ENCODE peak calls at places on chromosomes 12 and 14, in nine cellular contexts. One of them, this sample, is unnamed.

GRCh38 chr14:88005978-88006851 is 1.3 kb downstream of the GPR65 start:
- DNase-seq in A673: no peak
- DNase-seq in fibroblast of lung: peak
- DNase-seq in lower lobe of right lung: peak
- DNase-seq in cardiac muscle cell: no peak
- DNase-seq in astrocyte of the cerebellum: no peak
- DNase-seq in brain microvascular endothelial cell: no peak
- DNase-seq in cardiac fibroblast: no peak
- DNase-seq in fibroblast of villous mesenchyme: no peak
- DNase-seq in this sample: no peak

GRCh38 chr12:124273630-124274029 is 21.3 kb upstream of the RFLNA start:
- DNase-seq in fibroblast of villous mesenchyme: no peak
- DNase-seq in brain microvascular endothelial cell: peak
- DNase-seq in astrocyte of the cerebellum: no peak
- DNase-seq in A673: peak
- DNase-seq in cardiac fibroblast: peak
- DNase-seq in fibroblast of lung: peak
- DNase-seq in cardiac muscle cell: peak
- DNase-seq in lower lobe of right lung: no peak
- DNase-seq in this sample: peak

GRCh38 chr14:78029471-78030372 is 140.5 kb upstream of the NRXN3 start:
- DNase-seq in astrocyte of the cerebellum: no peak
- DNase-seq in fibroblast of villous mesenchyme: no peak
- DNase-seq in lower lobe of right lung: no peak
- DNase-seq in cardiac fibroblast: no peak
- DNase-seq in cardiac muscle cell: peak
- DNase-seq in A673: peak
- DNase-seq in brain microvascular endothelial cell: no peak
- DNase-seq in fibroblast of lung: no peak
- DNase-seq in this sample: no peak

GRCh38 chr12:108773798-108774788 is 42.8 kb upstream of the CORO1C start:
- DNase-seq in A673: peak
- DNase-seq in fibroblast of villous mesenchyme: peak
- DNase-seq in astrocyte of the cerebellum: peak
- DNase-seq in brain microvascular endothelial cell: peak
- DNase-seq in cardiac fibroblast: peak
- DNase-seq in lower lobe of right lung: peak
- DNase-seq in cardiac muscle cell: peak
- DNase-seq in fibroblast of lung: peak
- DNase-seq in this sample: peak

GRCh38 chr12:60070541-60070940 is 474.7 kb downstream of the SLC16A7 start:
- DNase-seq in brain microvascular endothelial cell: no peak
- DNase-seq in A673: no peak
- DNase-seq in lower lobe of right lung: no peak
- DNase-seq in cardiac muscle cell: no peak
- DNase-seq in cardiac fibroblast: no peak
- DNase-seq in fibroblast of lung: peak
- DNase-seq in astrocyte of the cerebellum: no peak
- DNase-seq in fibroblast of villous mesenchyme: no peak
- DNase-seq in this sample: no peak

GRCh38 chr14:93402951-93403350 is 27.8 kb upstream of the UNC79 start:
- DNase-seq in fibroblast of lung: no peak
- DNase-seq in A673: no peak
- DNase-seq in lower lobe of right lung: no peak
- DNase-seq in astrocyte of the cerebellum: no peak
- DNase-seq in cardiac fibroblast: no peak
- DNase-seq in cardiac muscle cell: no peak
- DNase-seq in brain microvascular endothelial cell: no peak
- DNase-seq in fibroblast of villous mesenchyme: no peak
- DNase-seq in this sample: no peak

GRCh38 chr14:28635387-28635786 is 131.2 kb upstream of the FOXG1 start:
- DNase-seq in cardiac fibroblast: peak
- DNase-seq in fibroblast of villous mesenchyme: peak
- DNase-seq in cardiac muscle cell: peak
- DNase-seq in astrocyte of the cerebellum: peak
- DNase-seq in A673: peak
- DNase-seq in lower lobe of right lung: no peak
- DNase-seq in brain microvascular endothelial cell: no peak
- DNase-seq in fibroblast of lung: peak
- DNase-seq in this sample: peak

GRCh38 chr12:63916561-63917476 is 72.3 kb downstream of the SRGAP1 start:
- DNase-seq in cardiac muscle cell: peak
- DNase-seq in fibroblast of lung: peak
- DNase-seq in astrocyte of the cerebellum: no peak
- DNase-seq in brain microvascular endothelial cell: peak
- DNase-seq in A673: no peak
- DNase-seq in cardiac fibroblast: peak
- DNase-seq in lower lobe of right lung: no peak
- DNase-seq in fibroblast of villous mesenchyme: peak
- DNase-seq in this sample: peak

GRCh38 chr12:75727577-75727976 is 216.2 kb upstream of the KRR1 start:
- DNase-seq in cardiac muscle cell: no peak
- DNase-seq in cardiac fibroblast: no peak
- DNase-seq in brain microvascular endothelial cell: no peak
- DNase-seq in fibroblast of lung: no peak
- DNase-seq in A673: peak
- DNase-seq in lower lobe of right lung: no peak
- DNase-seq in astrocyte of the cerebellum: no peak
- DNase-seq in fibroblast of villous mesenchyme: no peak
- DNase-seq in this sample: no peak

GRCh38 chr14:104350463-104351185 is 212.2 kb downstream of the KIF26A start:
- DNase-seq in lower lobe of right lung: peak
- DNase-seq in cardiac fibroblast: no peak
- DNase-seq in A673: no peak
- DNase-seq in fibroblast of villous mesenchyme: no peak
- DNase-seq in astrocyte of the cerebellum: no peak
- DNase-seq in cardiac muscle cell: peak
- DNase-seq in brain microvascular endothelial cell: no peak
- DNase-seq in fibroblast of lung: no peak
- DNase-seq in this sample: peak

GRCh38 chr14:73591690-73592448 is at the start of gene ACOT4:
- DNase-seq in fibroblast of lung: peak
- DNase-seq in A673: peak
- DNase-seq in fibroblast of villous mesenchyme: peak
- DNase-seq in brain microvascular endothelial cell: no peak
- DNase-seq in astrocyte of the cerebellum: no peak
- DNase-seq in cardiac muscle cell: peak
- DNase-seq in cardiac fibroblast: peak
- DNase-seq in lower lobe of right lung: peak
- DNase-seq in this sample: peak

GRCh38 chr14:51581017-51581881 is 70.5 kb upstream of the FRMD6 start:
- DNase-seq in lower lobe of right lung: no peak
- DNase-seq in fibroblast of lung: peak
- DNase-seq in brain microvascular endothelial cell: peak
- DNase-seq in A673: no peak
- DNase-seq in fibroblast of villous mesenchyme: peak
- DNase-seq in cardiac muscle cell: peak
- DNase-seq in cardiac fibroblast: peak
- DNase-seq in astrocyte of the cerebellum: peak
- DNase-seq in this sample: peak

GRCh38 chr12:131364903-131365820 is 345.7 kb upstream of the SFSWAP start:
- DNase-seq in fibroblast of lung: no peak
- DNase-seq in fibroblast of villous mesenchyme: no peak
- DNase-seq in astrocyte of the cerebellum: no peak
- DNase-seq in brain microvascular endothelial cell: no peak
- DNase-seq in lower lobe of right lung: no peak
- DNase-seq in A673: no peak
- DNase-seq in cardiac fibroblast: no peak
- DNase-seq in cardiac muscle cell: no peak
- DNase-seq in this sample: no peak

DNA sequence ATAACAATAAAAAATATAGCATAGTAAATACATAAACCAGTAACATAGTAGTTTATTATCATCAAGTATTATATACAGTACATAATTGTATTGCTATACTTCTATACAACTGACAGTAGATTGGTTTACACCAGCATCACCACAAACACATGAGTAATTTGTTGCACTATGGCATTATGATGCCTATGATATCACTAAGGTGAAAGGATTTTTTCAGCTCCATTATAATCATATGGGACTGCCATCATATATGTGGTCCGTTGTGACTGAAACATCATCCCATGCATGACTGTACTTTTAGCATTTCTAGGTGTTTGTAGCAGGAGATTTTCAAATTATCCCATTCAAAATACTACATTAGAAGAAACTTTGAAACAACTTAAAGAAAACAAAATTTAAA is 77.8 kb downstream of the IFT81 start:
- DNase-seq in A673: no peak
- DNase-seq in astrocyte of the cerebellum: no peak
- DNase-seq in lower lobe of right lung: no peak
- DNase-seq in fibroblast of lung: no peak
- DNase-seq in cardiac muscle cell: no peak
- DNase-seq in cardiac fibroblast: no peak
- DNase-seq in brain microvascular endothelial cell: no peak
- DNase-seq in fibroblast of villous mesenchyme: no peak
- DNase-seq in this sample: no peak
- H3K4me3 ChIP-seq in A673: no peak
- H3K4me3 ChIP-seq in astrocyte of the cerebellum: no peak
- H3K4me3 ChIP-seq in lower lobe of right lung: no peak
- H3K4me3 ChIP-seq in fibroblast of lung: no peak
- H3K4me3 ChIP-seq in cardiac muscle cell: no peak
- H3K4me3 ChIP-seq in cardiac fibroblast: no peak
- H3K4me3 ChIP-seq in brain microvascular endothelial cell: no peak
- H3K4me3 ChIP-seq in fibroblast of villous mesenchyme: no peak
- H3K4me3 ChIP-seq in this sample: no peak

DNA sequence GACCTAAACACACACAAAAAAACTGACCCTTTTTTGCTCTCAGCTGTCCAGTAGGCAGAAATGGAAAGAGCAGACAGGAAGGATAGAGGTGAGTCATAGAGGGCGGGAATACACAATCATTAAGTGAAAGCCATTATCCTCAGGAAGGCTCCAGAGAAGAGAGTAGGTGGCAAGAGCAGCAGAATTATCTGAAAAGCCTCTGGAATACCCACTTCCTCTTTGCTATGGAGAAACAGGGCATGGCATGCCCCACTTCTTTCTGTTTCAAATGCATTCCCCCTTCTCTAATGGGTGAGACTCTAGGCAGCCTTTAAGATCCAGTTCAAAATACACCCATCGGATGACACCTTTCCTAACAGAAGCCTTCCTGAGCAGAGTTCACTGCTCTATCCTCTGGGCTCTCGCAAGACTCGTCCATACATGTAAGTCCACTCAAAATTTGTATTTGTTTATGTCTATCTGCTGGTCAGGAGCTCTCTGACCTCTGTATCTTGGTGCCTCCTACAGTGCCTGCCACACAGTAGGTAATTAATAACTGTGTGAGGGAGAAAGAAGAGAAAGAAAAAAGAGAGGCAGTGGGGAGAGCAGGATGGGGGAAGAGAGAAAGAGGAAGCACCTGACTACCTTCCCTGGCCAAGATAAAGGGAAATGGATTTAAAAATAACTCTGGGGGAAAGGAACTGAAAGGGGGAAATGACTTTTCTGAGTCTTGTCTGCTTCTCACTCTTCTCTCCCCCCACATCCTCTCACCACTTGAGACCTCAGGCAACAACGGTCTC is 8.5 kb downstream of the KLHL33 start:
- DNase-seq in fibroblast of lung: peak
- DNase-seq in brain microvascular endothelial cell: peak
- DNase-seq in fibroblast of villous mesenchyme: peak
- DNase-seq in astrocyte of the cerebellum: peak
- DNase-seq in cardiac fibroblast: peak
- DNase-seq in lower lobe of right lung: no peak
- DNase-seq in A673: peak
- DNase-seq in cardiac muscle cell: peak
- DNase-seq in this sample: peak
- H3K4me3 ChIP-seq in fibroblast of lung: no peak
- H3K4me3 ChIP-seq in brain microvascular endothelial cell: no peak
- H3K4me3 ChIP-seq in fibroblast of villous mesenchyme: no peak
- H3K4me3 ChIP-seq in astrocyte of the cerebellum: no peak
- H3K4me3 ChIP-seq in cardiac fibroblast: no peak
- H3K4me3 ChIP-seq in lower lobe of right lung: no peak
- H3K4me3 ChIP-seq in A673: no peak
- H3K4me3 ChIP-seq in cardiac muscle cell: no peak
- H3K4me3 ChIP-seq in this sample: no peak

GRCh38 chr12:3097836-3098235 is 20.7 kb downstream of the TSPAN9 start:
- DNase-seq in astrocyte of the cerebellum: no peak
- DNase-seq in lower lobe of right lung: no peak
- DNase-seq in brain microvascular endothelial cell: no peak
- DNase-seq in A673: no peak
- DNase-seq in fibroblast of villous mesenchyme: no peak
- DNase-seq in cardiac fibroblast: no peak
- DNase-seq in fibroblast of lung: no peak
- DNase-seq in cardiac muscle cell: no peak
- DNase-seq in this sample: no peak
- H3K4me3 ChIP-seq in astrocyte of the cerebellum: no peak
- H3K4me3 ChIP-seq in lower lobe of right lung: peak
- H3K4me3 ChIP-seq in brain microvascular endothelial cell: peak
- H3K4me3 ChIP-seq in A673: no peak
- H3K4me3 ChIP-seq in fibroblast of villous mesenchyme: peak
- H3K4me3 ChIP-seq in cardiac fibroblast: peak
- H3K4me3 ChIP-seq in fibroblast of lung: no peak
- H3K4me3 ChIP-seq in cardiac muscle cell: no peak
- H3K4me3 ChIP-seq in this sample: no peak

DNA sequence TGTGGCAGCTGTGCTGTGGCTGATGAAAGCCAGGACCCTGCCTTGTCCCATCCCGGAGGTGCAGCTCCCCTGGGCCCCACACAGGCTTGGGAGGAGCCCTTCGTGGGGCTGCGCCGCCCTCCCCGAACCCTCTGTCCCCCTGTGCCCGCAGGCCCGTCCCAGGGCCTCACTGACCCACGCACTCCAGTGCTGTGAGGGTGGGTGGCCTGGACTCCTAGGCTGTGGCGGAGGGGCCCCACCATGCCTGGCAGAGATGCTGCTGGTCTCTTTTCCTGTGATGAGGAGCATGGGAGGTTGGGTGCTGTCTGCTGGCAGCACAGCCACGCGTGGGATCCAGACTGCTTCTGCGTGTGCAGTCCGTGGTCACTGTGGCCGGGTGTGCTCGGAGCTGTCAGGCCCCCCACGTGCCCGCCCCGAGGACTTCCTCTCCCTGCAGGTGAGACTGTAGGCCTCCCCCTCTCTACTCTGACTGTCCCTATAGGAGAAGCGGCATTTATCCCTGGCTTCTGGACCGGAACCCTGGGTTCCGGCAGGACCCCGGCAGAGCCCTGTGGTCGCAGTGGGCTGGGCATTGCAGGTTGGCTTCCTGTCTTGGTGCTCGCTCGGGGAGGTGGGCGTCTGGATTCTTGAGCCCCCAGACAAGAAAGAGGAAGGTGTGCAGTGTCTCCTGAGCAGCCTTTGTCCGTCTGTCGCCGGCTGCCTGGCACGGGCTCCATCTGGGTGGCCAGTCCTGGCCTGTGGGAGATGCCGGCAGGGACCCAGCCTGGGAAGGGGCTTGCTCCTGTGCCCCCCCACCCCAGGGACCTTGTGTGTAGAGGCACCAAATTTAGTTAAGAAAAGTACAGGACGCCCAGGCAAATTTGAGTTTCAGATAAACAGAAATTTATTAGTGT is 2.3 kb downstream of the MTA1 start:
- DNase-seq in astrocyte of the cerebellum: no peak
- DNase-seq in cardiac fibroblast: no peak
- DNase-seq in fibroblast of villous mesenchyme: no peak
- DNase-seq in brain microvascular endothelial cell: no peak
- DNase-seq in A673: no peak
- DNase-seq in lower lobe of right lung: no peak
- DNase-seq in fibroblast of lung: no peak
- DNase-seq in cardiac muscle cell: no peak
- DNase-seq in this sample: no peak
- H3K4me3 ChIP-seq in astrocyte of the cerebellum: peak
- H3K4me3 ChIP-seq in cardiac fibroblast: peak
- H3K4me3 ChIP-seq in fibroblast of villous mesenchyme: peak
- H3K4me3 ChIP-seq in brain microvascular endothelial cell: peak
- H3K4me3 ChIP-seq in A673: peak
- H3K4me3 ChIP-seq in lower lobe of right lung: no peak
- H3K4me3 ChIP-seq in fibroblast of lung: no peak
- H3K4me3 ChIP-seq in cardiac muscle cell: no peak
- H3K4me3 ChIP-seq in this sample: no peak

GRCh38 chr12:1590083-1590979 is 4.0 kb downstream of the FBXL14 start:
- DNase-seq in fibroblast of villous mesenchyme: peak
- DNase-seq in lower lobe of right lung: no peak
- DNase-seq in cardiac muscle cell: peak
- DNase-seq in cardiac fibroblast: peak
- DNase-seq in brain microvascular endothelial cell: no peak
- DNase-seq in fibroblast of lung: peak
- DNase-seq in astrocyte of the cerebellum: peak
- DNase-seq in A673: no peak
- DNase-seq in this sample: peak
- H3K4me3 ChIP-seq in fibroblast of villous mesenchyme: peak
- H3K4me3 ChIP-seq in lower lobe of right lung: peak
- H3K4me3 ChIP-seq in cardiac muscle cell: peak
- H3K4me3 ChIP-seq in cardiac fibroblast: peak
- H3K4me3 ChIP-seq in brain microvascular endothelial cell: peak
- H3K4me3 ChIP-seq in fibroblast of lung: peak
- H3K4me3 ChIP-seq in astrocyte of the cerebellum: peak
- H3K4me3 ChIP-seq in A673: peak
- H3K4me3 ChIP-seq in this sample: peak